ENCODE peak calls at places on chromosomes 7 and 10, in four cellular contexts. P is heart right ventricle, E is endothelial cell, Y is foreskin fibroblast. H is an unnamed sample.

GRCh38 chr10:77641788-77642397 is 4.3 kb upstream of the KCNMA1 start:
- DNase-seq in E (peak; percentile 68), Y (peak; percentile 72), P (peak; percentile 66), H (no peak)

GRCh38 chr7:15123901-15124300 is 221.3 kb upstream of the DGKB start:
- DNase-seq in P (no peak), Y (no peak), E (no peak), H (no peak)

GRCh38 chr10:70053896-70054641 is 1.4 kb downstream of the MACROH2A2 start:
- DNase-seq in P (peak; percentile 9), Y (no peak), E (peak; percentile 51), H (no peak)

GRCh38 chr7:83159731-83160130 is 3.0 kb downstream of the PCLO start:
- DNase-seq in P (no peak), E (no peak), Y (no peak), H (no peak)

GRCh38 chr10:98246911-98247820 is 20.8 kb downstream of the LOXL4 start:
- DNase-seq in P (no peak), E (no peak), Y (peak; percentile 74), H (no peak)

GRCh38 chr10:60099998-60100747 is 193.8 kb upstream of the CCDC6 start:
- DNase-seq in Y (peak; percentile 27), P (peak; percentile 9), E (peak; percentile 37), H (no peak)

GRCh38 chr7:95509199-95509598 is 23.5 kb downstream of the ASB4 start:
- DNase-seq in E (peak; percentile 40), P (no peak), Y (no peak), H (peak; percentile 83)

GRCh38 chr7:110557-111232 is 81.7 kb upstream of the FAM20C start:
- DNase-seq in Y (no peak), P (no peak), E (no peak), H (no peak)

GRCh38 chr7:6130007-6130587 is 98.9 kb downstream of the ANKRD61 start:
- DNase-seq in Y (no peak), P (no peak), E (no peak), H (no peak)

GRCh38 chr10:42979181-42979580 is 97.7 kb upstream of the RET start:
- DNase-seq in Y (no peak), E (no peak), P (no peak), H (no peak)

GRCh38 chr7:142384508-142384922 is 126.7 kb upstream of the PRSS58 start:
- DNase-seq in E (no peak), Y (peak; percentile 24), P (no peak), H (no peak)

GRCh38 chr7:55112056-55112455 is 93.2 kb downstream of the EGFR start:
- DNase-seq in Y (no peak), P (no peak), E (no peak), H (no peak)

GRCh38 chr10:103678104-103678526 is 177.3 kb downstream of the SH3PXD2A start:
- DNase-seq in Y (peak; percentile 98), P (peak; percentile 89), E (no peak), H (peak; percentile 75)

GRCh38 chr10:95211606-95212279 is 17.7 kb downstream of the ACSM6 start:
- DNase-seq in E (no peak), P (no peak), Y (peak; percentile 51), H (no peak)

GRCh38 chr7:101728888-101729883 is 88.2 kb upstream of the CUX1 start:
- DNase-seq in Y (no peak), P (no peak), E (no peak), H (peak; percentile 100)

GRCh38 chr7:12635830-12636229 is 51.6 kb upstream of the ARL4A start:
- DNase-seq in Y (no peak), E (no peak), P (no peak), H (no peak)

GRCh38 chr7:3464900-3465622 is 164.0 kb downstream of the SDK1 start:
- DNase-seq in Y (no peak), E (no peak), P (no peak), H (no peak)

GRCh38 chr7:68925241-68925640 is 673.0 kb upstream of the AUTS2 start:
- DNase-seq in Y (no peak), E (no peak), P (no peak), H (peak; percentile 60)

GRCh38 chr10:104350146-104350635 is 3.4 kb upstream of the CFAP58 start:
- DNase-seq in E (no peak), Y (peak; percentile 52), P (peak; percentile 48), H (no peak)

GRCh38 chr10:71882813-71883746 is 32.0 kb upstream of the PSAP start:
- DNase-seq in E (no peak), P (no peak), Y (no peak), H (no peak)

GRCh38 chr10:75663947-75664664 is 232.7 kb downstream of the LRMDA start:
- DNase-seq in P (peak; percentile 24), Y (no peak), E (no peak), H (no peak)

GRCh38 chr10:103575416-103576075 is 82.0 kb downstream of the NEURL1 start:
- DNase-seq in Y (no peak), P (no peak), E (no peak), H (no peak)

GRCh38 chr10:71981868-71982230 is 17.7 kb downstream of the CHST3 start:
- DNase-seq in Y (no peak), E (no peak), P (no peak), H (no peak)

GRCh38 chr10:96360331-96360730 is 1.5 kb upstream of the OPALIN start:
- DNase-seq in P (no peak), Y (no peak), E (no peak), H (no peak)

GRCh38 chr7:158295966-158296797 is 291.4 kb downstream of the PTPRN2 start:
- DNase-seq in Y (no peak), P (no peak), E (no peak), H (no peak)

GRCh38 chr7:26460326-26460725 is 168.7 kb downstream of the SNX10 start:
- DNase-seq in E (no peak), Y (no peak), P (no peak), H (no peak)

GRCh38 chr10:10589540-10589939 is 428.1 kb upstream of the CELF2 start:
- DNase-seq in P (peak; percentile 54), Y (peak; percentile 91), E (no peak), H (peak; percentile 98)

GRCh38 chr7:69920802-69921201 is 322.5 kb downstream of the AUTS2 start:
- DNase-seq in Y (no peak), P (no peak), E (no peak), H (no peak)

GRCh38 chr7:1922870-1923236 is 252.8 kb downstream of the ELFN1 start:
- DNase-seq in P (no peak), Y (peak; percentile 30), E (no peak), H (no peak)

GRCh38 chr10:4431114-4431862 is 394.7 kb upstream of the AKR1E2 start:
- DNase-seq in E (no peak), P (no peak), Y (peak; percentile 32), H (peak; percentile 91)
- TF ChIP-seq CTCF in E (no peak), P (no peak), Y (no peak), H (no peak)

GRCh38 chr7:51140203-51140938 is 176.2 kb downstream of the COBL start:
- DNase-seq in E (no peak), P (no peak), Y (no peak), H (no peak)

GRCh38 chr7:51142741-51143390 is 173.7 kb downstream of the COBL start:
- DNase-seq in E (no peak), P (no peak), Y (no peak), H (no peak)

GRCh38 chr7:51139796-51140195 is 176.8 kb downstream of the COBL start:
- DNase-seq in E (no peak), P (no peak), Y (no peak), H (no peak)

GRCh38 chr7:51144178-51144577 is 172.4 kb downstream of the COBL start:
- DNase-seq in Y (no peak), E (no peak), P (no peak), H (no peak)

GRCh38 chr7:51141451-51141971 is 175.1 kb downstream of the COBL start:
- DNase-seq in E (peak; percentile 22), Y (peak; percentile 21), P (no peak), H (no peak)
- TF ChIP-seq CTCF in E (peak; percentile 27), Y (peak; percentile 66), P (peak; percentile 67), H (peak; percentile 75)

GRCh38 chr7:21426958-21427860 is 674 bp upstream of the SP4 start:
- DNase-seq in E (peak; percentile 99), P (peak; percentile 99), Y (peak; percentile 99), H (peak; percentile 90)
- TF ChIP-seq CTCF in E (no peak), P (peak; percentile 24), Y (no peak), H (peak; percentile 6)

GRCh38 chr10:119642556-119643111 is 8.5 kb upstream of the BAG3 start:
- DNase-seq in P (no peak), E (no peak), Y (no peak), H (no peak)

GRCh38 chr10:119644215-119644826 is 6.9 kb upstream of the BAG3 start:
- DNase-seq in Y (no peak), P (no peak), E (no peak), H (no peak)

GRCh38 chr10:119640875-119641526 is 10.2 kb upstream of the BAG3 start:
- DNase-seq in Y (no peak), P (no peak), E (no peak), H (no peak)

GRCh38 chr10:119644994-119645393 is 6.2 kb upstream of the BAG3 start:
- DNase-seq in E (no peak), Y (no peak), P (no peak), H (no peak)

DNA sequence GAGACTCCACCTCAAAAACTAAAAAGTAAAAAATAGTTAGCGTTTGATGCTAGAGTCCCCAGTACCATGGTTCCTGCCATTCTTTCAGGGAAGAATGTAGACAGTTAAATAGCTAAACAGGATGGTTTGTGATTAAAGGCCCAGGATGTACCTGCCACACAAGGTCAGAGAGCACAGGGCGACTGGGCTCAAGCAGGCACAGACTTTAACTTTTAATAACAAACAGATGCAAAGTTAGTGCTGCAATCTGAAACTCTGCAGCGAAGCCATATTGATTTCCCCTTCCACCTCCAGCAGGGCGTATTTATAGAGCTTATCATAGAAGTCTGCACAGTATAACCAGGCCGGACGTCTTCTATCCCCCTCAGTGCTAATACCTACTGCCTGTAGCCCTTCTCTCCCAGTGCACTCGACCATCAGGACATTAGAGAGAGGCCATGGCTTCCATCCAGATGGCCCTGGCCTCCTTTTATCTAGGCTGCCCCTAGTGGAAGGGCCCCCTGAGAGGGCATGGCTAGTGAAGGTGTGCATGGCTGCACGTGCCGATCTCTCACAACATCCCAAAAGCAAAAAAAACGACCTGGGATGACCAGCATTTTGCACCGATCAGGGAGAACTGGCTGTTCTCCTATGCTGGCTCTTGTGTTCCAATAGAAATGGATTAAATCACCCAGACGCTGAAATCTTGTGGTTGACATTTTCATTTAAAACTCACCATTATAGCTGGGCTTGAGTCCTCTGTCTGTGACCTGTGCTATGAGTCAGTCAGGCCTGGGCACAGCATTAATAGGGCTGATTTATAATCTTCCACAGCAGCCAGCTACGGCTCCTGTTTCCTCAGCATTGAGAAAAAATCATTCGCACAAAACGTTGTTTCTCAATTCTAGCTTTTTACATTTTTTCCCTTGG is 7.6 kb upstream of the BAG3 start:
- DNase-seq in P (no peak), Y (peak; percentile 66), E (no peak), H (peak; percentile 51)
- TF ChIP-seq CTCF in P (no peak), Y (no peak), E (no peak), H (peak; percentile 16)

DNA sequence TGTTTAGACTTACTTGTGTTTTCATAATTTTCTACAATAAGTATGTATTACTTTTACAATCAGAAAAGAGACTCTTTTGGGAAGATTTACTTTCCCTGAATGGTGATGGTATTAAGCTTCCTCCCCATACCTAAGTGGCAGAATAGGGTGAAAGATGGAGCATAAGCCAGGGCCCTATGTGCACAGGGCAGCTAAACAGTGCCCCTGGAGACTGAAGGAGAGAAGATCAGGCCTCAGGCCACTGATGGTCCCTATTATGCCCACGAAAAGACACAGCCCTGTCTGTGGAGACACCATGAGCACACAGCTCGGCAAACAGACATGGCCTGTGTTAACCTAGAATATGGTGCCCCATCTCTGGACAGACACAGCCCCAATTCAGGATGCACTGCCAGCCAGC is 139.4 kb downstream of the OAT start:
- DNase-seq in P (no peak), Y (no peak), E (no peak), H (no peak)
- TF ChIP-seq CTCF in P (no peak), Y (no peak), E (no peak), H (no peak)